ENCODE peak calls at places on chromosomes 13 and 19, in five cellular contexts. V is heart right ventricle, A is ovary, T is cardiac fibroblast, E is brain microvascular endothelial cell. B is an unnamed sample.

GRCh38 chr19:16445238-16446107 is 26.3 kb downstream of the EPS15L1 start:
- DNase-seq in E (no peak), V (no peak), A (no peak), T (peak; percentile 71), B (peak; percentile 55)

GRCh38 chr13:106296723-106297122 is 238.7 kb downstream of the EFNB2 start:
- DNase-seq in T (no peak), E (no peak), V (no peak), A (no peak), B (no peak)

GRCh38 chr13:61695147-61695546 is 279.5 kb upstream of the PCDH20 start:
- DNase-seq in V (no peak), E (no peak), T (no peak), A (no peak), B (no peak)

GRCh38 chr13:83765796-83766195 is 116.5 kb downstream of the SLITRK1 start:
- DNase-seq in A (no peak), T (no peak), V (no peak), E (no peak), B (peak; percentile 18)

GRCh38 chr19:55173717-55174409 is 6.2 kb downstream of the SYT5 start:
- DNase-seq in A (no peak), V (peak; percentile 66), T (peak; percentile 53), E (peak; percentile 62), B (peak; percentile 59)

GRCh38 chr19:48635263-48635965 is 1.8 kb downstream of the DBP start:
- DNase-seq in E (no peak), T (no peak), V (peak; percentile 78), A (peak; percentile 84), B (no peak)

GRCh38 chr19:13861714-13862531 is 15.0 kb upstream of the NANOS3 start:
- DNase-seq in E (peak; percentile 89), A (peak; percentile 94), T (peak; percentile 94), V (peak; percentile 95), B (peak; percentile 92)

GRCh38 chr13:63012016-63012415 is 1596.4 kb upstream of the PCDH20 start:
- DNase-seq in E (no peak), V (no peak), T (no peak), A (no peak), B (no peak)

GRCh38 chr13:28584873-28585317 is 74.0 kb upstream of the POMP start:
- DNase-seq in V (no peak), E (no peak), A (no peak), T (peak; percentile 44), B (peak; percentile 46)

GRCh38 chr19:51687791-51688664 is 5.1 kb upstream of the SPACA6 start:
- DNase-seq in E (peak; percentile 48), V (peak; percentile 70), T (peak; percentile 67), A (peak; percentile 77), B (peak; percentile 53)

DNA sequence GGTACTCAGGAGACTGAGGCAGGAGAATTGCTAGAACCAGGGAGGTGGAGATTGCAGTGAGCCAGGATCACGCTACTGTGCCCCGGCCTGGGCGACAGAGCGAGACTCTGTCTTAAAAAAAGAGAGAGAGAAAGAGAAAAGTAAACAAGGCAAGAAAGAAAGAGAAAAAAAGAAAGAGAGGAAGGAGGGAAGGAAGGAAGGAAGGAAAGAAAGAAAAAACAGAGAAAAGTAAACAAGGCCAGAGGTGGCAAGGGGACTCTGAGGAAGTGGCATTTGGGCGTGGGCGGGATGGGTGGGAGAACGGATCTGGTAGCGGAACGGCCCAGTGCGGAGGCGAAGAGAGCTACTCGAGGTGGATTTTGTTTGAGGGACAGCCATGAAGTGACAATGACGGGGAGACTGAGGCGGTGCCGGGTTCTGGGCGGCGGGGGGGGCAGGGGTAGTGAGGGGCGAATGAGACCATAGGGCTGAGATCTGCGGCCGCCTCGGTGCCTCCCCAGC is 7.4 kb upstream of the ARRDC2 start:
- DNase-seq in T (no peak), E (no peak), A (no peak), V (no peak), B (no peak)
- H3K4me3 ChIP-seq in T (peak overlapping the region; percentile 78), E (peak overlapping the region; percentile 64), A (peak overlapping the region; percentile 74), V (peak overlapping the region; percentile 77), B (peak overlapping the region; percentile 70)

GRCh38 chr13:113364371-113364932 is 522 bp upstream of the GRTP1 start:
- DNase-seq in T (no peak), A (no peak), E (no peak), V (no peak), B (no peak)
- H3K4me3 ChIP-seq in T (no peak overlapping the region), A (peak overlapping the region; percentile 48), E (peak overlapping the region; percentile 27), V (peak overlapping the region; percentile 53), B (peak overlapping the region; percentile 35)

GRCh38 chr13:21466527-21466926 is 7.4 kb upstream of the ZDHHC20 start:
- DNase-seq in A (no peak), T (no peak), E (no peak), V (no peak), B (no peak)
- H3K4me3 ChIP-seq in A (no peak overlapping the region), T (no peak overlapping the region), E (no peak overlapping the region), V (no peak overlapping the region), B (no peak overlapping the region)

GRCh38 chr19:53192771-53193533 is at the start of gene ZNF665:
- DNase-seq in V (peak; percentile 91), T (peak; percentile 88), E (peak; percentile 85), A (peak; percentile 88), B (peak; percentile 92)
- H3K4me3 ChIP-seq in V (peak within 1 kb of the TSS; percentile 98), T (peak within 1 kb of the TSS; percentile 73), E (peak within 1 kb of the TSS; percentile 77), A (peak within 1 kb of the TSS; percentile 82), B (peak within 1 kb of the TSS; percentile 70)